ENCODE peak calls at places on chromosomes 4 and X, in eight cellular contexts. C is stimulated activated CD4-positive, alpha-beta T cell treated with anti-CD3 and anti-CD28 coated beads, Interleukin-4, amount 100 ng/mL, for 1 hour; P is psoas muscle; W is Karpas-422; M is NB4; J is Right ventricle myocardium superior; R is activated CD4-positive, alpha-beta T cell treated with anti-CD3 and anti-CD28 coated beads, Interleukin-2, amount 50 U/mL, for 1 hour; N is activated T-helper 1 cell treated with anti-CD3 and anti-CD28 coated beads, Interleukin-12 subunit alpha, Interleukin-12 subunit beta, Interleukin-2, Interleukin-4 antibody, amounts not matched to agents 30 ng/mL and 10 ng/mL and 1 ng/mL, durations not matched to agents 14 hours and 24 hours and 36 hours. L is an unnamed sample.

GRCh38 chr4:179709961-179710624 is 2267.9 kb upstream of the AGA start:
- DNase-seq in C (no peak), P (no peak), W (no peak), M (no peak), J (no peak), R (no peak), N (no peak), L (no peak)

GRCh38 chr4:78312989-78313753 is 238.4 kb upstream of the ANXA3 start:
- DNase-seq in C (no peak), P (no peak), W (no peak), M (no peak), J (no peak), R (no peak), N (no peak), L (no peak)

GRCh38 chr4:187606581-187606980 is 389.0 kb upstream of the ZFP42 start:
- DNase-seq in C (no peak), P (no peak), W (peak), M (peak), J (no peak), R (no peak), N (no peak), L (peak)

GRCh38 chr4:26459756-26460530 is 30.3 kb downstream of the CCKAR start:
- DNase-seq in C (no peak), P (no peak), W (peak), M (no peak), J (no peak), R (no peak), N (no peak), L (no peak)

GRCh38 chr4:101393256-101393655 is 45.9 kb upstream of the PPP3CA start:
- DNase-seq in C (no peak), P (no peak), W (no peak), M (no peak), J (no peak), R (no peak), N (no peak), L (peak)

GRCh38 chr4:75512336-75513211 is 1.6 kb downstream of the RCHY1 start:
- DNase-seq in C (no peak), P (no peak), W (peak), M (peak), J (no peak), R (no peak), N (no peak), L (no peak)

GRCh38 chrX:141902366-141902765 is 1.3 kb upstream of the MAGEC1 start:
- DNase-seq in C (no peak), P (no peak), W (no peak), M (no peak), J (no peak), R (no peak), N (no peak), L (no peak)

GRCh38 chr4:87949961-87950360 is 25.6 kb upstream of the SPP1 start:
- DNase-seq in C (no peak), P (no peak), W (peak), M (no peak), J (no peak), R (no peak), N (no peak), L (peak)

GRCh38 chr4:88893961-88894360 is 163.0 kb downstream of the FAM13A start:
- DNase-seq in C (no peak), P (no peak), W (no peak), M (no peak), J (no peak), R (no peak), N (no peak), L (no peak)

GRCh38 chrX:43661521-43662240 is 5.6 kb downstream of the MAOA start:
- DNase-seq in C (no peak), P (no peak), W (no peak), M (no peak), J (no peak), R (no peak), N (no peak), L (no peak)

GRCh38 chr4:144575181-144575580 is 70.8 kb upstream of the HHIP start:
- DNase-seq in C (no peak), P (no peak), W (no peak), M (peak), J (no peak), R (no peak), N (no peak), L (no peak)

GRCh38 chr4:183636923-183637322 is 22.1 kb downstream of the RWDD4 start:
- DNase-seq in C (no peak), P (no peak), W (no peak), M (no peak), J (no peak), R (no peak), N (no peak), L (no peak)

GRCh38 chr4:17165256-17165655 is 266.8 kb upstream of the LDB2 start:
- DNase-seq in C (no peak), P (no peak), W (no peak), M (no peak), J (no peak), R (no peak), N (no peak), L (no peak)

GRCh38 chrX:139931646-139932076 is 1.2 kb downstream of the ATP11C start:
- DNase-seq in C (no peak), P (no peak), W (no peak), M (no peak), J (no peak), R (peak), N (no peak), L (peak)

GRCh38 chr4:4658051-4658450 is 116.2 kb upstream of the STX18 start:
- DNase-seq in C (no peak), P (no peak), W (no peak), M (peak), J (no peak), R (no peak), N (no peak), L (no peak)

GRCh38 chrX:102546818-102547493 is 30.4 kb upstream of the TMSB15A start:
- DNase-seq in C (peak), P (no peak), W (no peak), M (no peak), J (no peak), R (peak), N (peak), L (no peak)

GRCh38 chr4:27048350-27049100 is 187.9 kb downstream of the STIM2 start:
- DNase-seq in C (no peak), P (no peak), W (peak), M (peak), J (no peak), R (no peak), N (no peak), L (no peak)

GRCh38 chrX:130015181-130015580 is 32.7 kb downstream of the BCORL1 start:
- DNase-seq in C (no peak), P (no peak), W (no peak), M (no peak), J (no peak), R (no peak), N (no peak), L (no peak)

GRCh38 chrX:20487227-20487626 is 220.5 kb upstream of the RPS6KA3 start:
- DNase-seq in C (no peak), P (no peak), W (no peak), M (no peak), J (no peak), R (no peak), N (no peak), L (no peak)

GRCh38 chrX:67718926-67719325 is 175.1 kb downstream of the AR start:
- DNase-seq in C (no peak), P (no peak), W (no peak), M (no peak), J (peak), R (no peak), N (no peak), L (no peak)

GRCh38 chr4:187598246-187598645 is 397.3 kb upstream of the ZFP42 start:
- DNase-seq in C (no peak), P (no peak), W (no peak), M (no peak), J (no peak), R (no peak), N (no peak), L (no peak)

GRCh38 chrX:154409222-154409871 is at the start of gene DNASE1L1:
- DNase-seq in C (no peak), P (peak), W (no peak), M (peak), J (peak), R (no peak), N (no peak), L (peak)

GRCh38 chr4:142264961-142265360 is 581.1 kb downstream of the INPP4B start:
- DNase-seq in C (no peak), P (no peak), W (no peak), M (no peak), J (no peak), R (no peak), N (no peak), L (no peak)

GRCh38 chr4:22634541-22635181 is 58.1 kb upstream of the GBA3 start:
- DNase-seq in C (no peak), P (no peak), W (no peak), M (no peak), J (peak), R (no peak), N (no peak), L (no peak)

GRCh38 chrX:15242899-15243555 is 26.9 kb downstream of the ASB9 start:
- DNase-seq in C (peak), P (no peak), W (peak), M (peak), J (no peak), R (peak), N (no peak), L (peak)

GRCh38 chr4:6465985-6466384 is 6.4 kb downstream of the PPP2R2C start:
- DNase-seq in C (no peak), P (no peak), W (no peak), M (no peak), J (no peak), R (no peak), N (no peak), L (peak)

GRCh38 chrX:56785442-56785841 is 56.4 kb downstream of the NBDY start:
- DNase-seq in C (no peak), P (no peak), W (peak), M (no peak), J (no peak), R (no peak), N (no peak), L (no peak)

GRCh38 chrX:46255066-46255465 is 290.2 kb downstream of the ZNF674 start:
- DNase-seq in C (no peak), P (no peak), W (no peak), M (peak), J (no peak), R (no peak), N (no peak), L (no peak)

GRCh38 chrX:39144965-39145364 is 343.7 kb downstream of the MID1IP1 start:
- DNase-seq in C (no peak), P (no peak), W (no peak), M (peak), J (no peak), R (no peak), N (no peak), L (no peak)

GRCh38 chr4:15996773-15997172 is 33.8 kb upstream of the FGFBP2 start:
- DNase-seq in C (no peak), P (no peak), W (no peak), M (no peak), J (no peak), R (no peak), N (no peak), L (no peak)

GRCh38 chrX:129845616-129846190 is 2.0 kb upstream of the ZDHHC9 start:
- DNase-seq in C (no peak), P (no peak), W (no peak), M (no peak), J (no peak), R (no peak), N (no peak), L (no peak)

GRCh38 chr4:8351931-8352367 is 82.4 kb downstream of the HTRA3 start:
- DNase-seq in C (no peak), P (no peak), W (no peak), M (no peak), J (peak), R (no peak), N (no peak), L (no peak)

GRCh38 chrX:139739138-139739537 is 31.2 kb upstream of the MCF2 start:
- DNase-seq in C (no peak), P (no peak), W (no peak), M (no peak), J (no peak), R (no peak), N (no peak), L (no peak)

GRCh38 chrX:123731258-123731986 is 1.4 kb downstream of the THOC2 start:
- DNase-seq in C (peak), P (no peak), W (peak), M (peak), J (no peak), R (peak), N (no peak), L (no peak)

GRCh38 chr4:98745372-98745771 is 87.0 kb upstream of the TSPAN5 start:
- DNase-seq in C (no peak), P (no peak), W (peak), M (peak), J (no peak), R (no peak), N (no peak), L (peak)

GRCh38 chrX:107102980-107103379 is 15.6 kb downstream of the RBM41 start:
- DNase-seq in C (no peak), P (no peak), W (no peak), M (peak), J (no peak), R (no peak), N (no peak), L (no peak)

GRCh38 chr4:47852121-47852520 is 14.3 kb upstream of the CORIN start:
- DNase-seq in C (no peak), P (no peak), W (peak), M (peak), J (no peak), R (no peak), N (no peak), L (no peak)

GRCh38 chrX:103774070-103774642 is 2.5 kb upstream of the PLP1 start:
- DNase-seq in C (no peak), P (no peak), W (peak), M (peak), J (no peak), R (no peak), N (no peak), L (no peak)

L was measured in adrenal gland.